ENCODE peak calls at places on chromosomes 7 and 10, in eight cellular contexts. K is PC-9, V is colonic mucosa, B is upper lobe of right lung, A is spleen, I is upper lobe of left lung, H is RWPE2, Z is fibroblast of lung. F is an unnamed sample.

GRCh38 chr7:134737561-134738353 is 41.7 kb upstream of the CALD1 start:
- DNase-seq in B (no peak), Z (peak; percentile 98), K (no peak), A (no peak), H (no peak), V (no peak), I (no peak), F (no peak)

GRCh38 chr10:78255796-78256638 is 222.4 kb downstream of the RPS24 start:
- DNase-seq in V (peak; percentile 21), B (no peak), Z (peak; percentile 99), K (peak; percentile 76), A (no peak), H (peak; percentile 72), I (no peak), F (no peak)

GRCh38 chr10:86363184-86363832 is 3.3 kb downstream of the GRID1 start:
- DNase-seq in I (peak; percentile 94), V (no peak), H (peak; percentile 43), Z (no peak), A (peak; percentile 75), B (peak; percentile 85), K (peak; percentile 46), F (peak; percentile 80)

GRCh38 chr7:28996836-28997235 is 38.7 kb upstream of the TRIL start:
- DNase-seq in H (no peak), B (no peak), K (no peak), A (no peak), Z (peak; percentile 88), V (no peak), I (no peak), F (no peak)

GRCh38 chr10:118667732-118668131 is 72.3 kb upstream of the PRLHR start:
- DNase-seq in B (no peak), I (no peak), Z (no peak), A (no peak), H (no peak), V (no peak), K (no peak), F (no peak)

GRCh38 chr7:130951976-130952313 is 217.9 kb upstream of the KLF14 start:
- DNase-seq in H (no peak), V (no peak), B (no peak), K (no peak), I (no peak), A (no peak), Z (no peak), F (no peak)

GRCh38 chr7:156772725-156773124 is 120.3 kb downstream of the LMBR1 start:
- DNase-seq in Z (no peak), K (no peak), B (no peak), I (no peak), A (no peak), H (no peak), V (no peak), F (no peak)

GRCh38 chr7:155961241-155962190 is 149.3 kb upstream of the SHH start:
- DNase-seq in Z (peak; percentile 98), H (no peak), I (peak; percentile 73), K (peak; percentile 67), V (no peak), A (no peak), B (peak; percentile 85), F (peak; percentile 94)

GRCh38 chr7:135259702-135260101 is 26.1 kb downstream of the STRA8 start:
- DNase-seq in A (no peak), H (no peak), K (no peak), I (no peak), B (no peak), V (no peak), Z (no peak), F (no peak)

GRCh38 chr10:72487116-72487515 is 132.4 kb upstream of the DNAJB12 start:
- DNase-seq in H (no peak), A (no peak), Z (peak; percentile 5), K (no peak), I (no peak), V (no peak), B (no peak), F (no peak)

GRCh38 chr7:115004121-115004520 is 82.2 kb downstream of the MDFIC start:
- DNase-seq in K (no peak), H (no peak), I (no peak), A (no peak), B (no peak), V (no peak), Z (no peak), F (no peak)

GRCh38 chr10:132578287-132578951 is 40.8 kb downstream of the INPP5A start:
- DNase-seq in V (no peak), A (no peak), Z (no peak), I (peak; percentile 56), B (no peak), K (no peak), H (no peak), F (no peak)

GRCh38 chr10:132580617-132581016 is 43.0 kb downstream of the INPP5A start:
- DNase-seq in A (no peak), Z (no peak), I (no peak), V (no peak), H (no peak), K (no peak), B (no peak), F (no peak)

GRCh38 chr10:132582795-132583194 is 45.2 kb downstream of the INPP5A start:
- DNase-seq in I (no peak), K (no peak), B (no peak), Z (no peak), A (no peak), V (no peak), H (no peak), F (no peak)

GRCh38 chr10:132579027-132579859 is 41.7 kb downstream of the INPP5A start:
- DNase-seq in I (peak; percentile 76), B (no peak), A (no peak), H (no peak), K (no peak), Z (no peak), V (no peak), F (no peak)

DNA sequence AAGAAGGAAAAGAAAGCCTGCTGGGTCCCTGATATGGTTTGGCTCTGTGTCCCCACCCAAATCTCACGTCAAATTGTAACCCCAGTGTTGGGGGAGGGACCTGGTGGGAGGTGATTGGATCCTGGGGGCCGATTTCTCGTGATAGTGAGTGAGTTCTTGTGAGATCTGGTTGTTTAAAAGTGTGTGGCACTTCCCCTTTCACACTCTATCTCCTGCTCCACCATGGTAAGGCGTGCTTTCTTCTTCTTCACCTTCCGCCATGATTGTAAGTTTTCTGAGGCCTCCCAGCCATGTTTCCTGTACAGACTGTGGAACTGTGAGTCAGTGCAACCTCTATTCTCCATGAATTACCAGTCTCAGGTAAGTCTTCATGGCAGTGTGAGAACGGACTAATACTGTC is 42.6 kb downstream of the INPP5A start:
- DNase-seq in Z (no peak), K (no peak), B (no peak), H (no peak), I (no peak), A (no peak), V (no peak), F (no peak)
- TF ChIP-seq CTCF in Z (no peak), K (no peak), B (no peak), H (no peak), I (no peak), A (no peak), V (no peak), F (no peak)

GRCh38 chr10:3068968-3069737 is 1.8 kb downstream of the PFKP start:
- DNase-seq in K (no peak), B (no peak), Z (peak; percentile 30), V (peak; percentile 38), A (no peak), I (peak; percentile 89), H (no peak), F (no peak)

GRCh38 chr10:3067859-3068179 is 471 bp downstream of the PFKP start:
- DNase-seq in K (no peak), A (no peak), Z (no peak), V (peak; percentile 29), B (no peak), I (peak; percentile 82), H (no peak), F (peak; percentile 81)

GRCh38 chr10:3067045-3067858 is at the start of gene PFKP:
- DNase-seq in I (peak; percentile 91), K (peak; percentile 62), V (peak; percentile 72), Z (peak; percentile 23), A (peak; percentile 88), B (no peak), H (no peak), F (peak; percentile 87)

GRCh38 chr10:3069876-3070275 is 2.5 kb downstream of the PFKP start:
- DNase-seq in A (no peak), Z (no peak), V (no peak), K (no peak), I (no peak), B (no peak), H (no peak), F (no peak)

GRCh38 chr10:3068201-3068967 is 1.0 kb downstream of the PFKP start:
- DNase-seq in K (peak; percentile 38), Z (peak; percentile 63), I (peak; percentile 94), B (peak; percentile 82), H (no peak), A (peak; percentile 86), V (peak; percentile 62), F (peak; percentile 86)
- H3K4me1 ChIP-seq in K (peaks cover 21% of the 10 kb centered on the region), Z (peaks cover 12% of the 10 kb centered on the region), I (peaks cover 20% of the 10 kb centered on the region), B (no peaks in the 10 kb centered on the region), H (peaks cover 34% of the 10 kb centered on the region), A (peaks cover 5% of the 10 kb centered on the region), V (no peaks in the 10 kb centered on the region), F (peaks cover 6% of the 10 kb centered on the region)

GRCh38 chr7:45863715-45864114 is 9.2 kb downstream of the CCDC201 start:
- DNase-seq in B (no peak), A (no peak), I (no peak), Z (no peak), K (no peak), V (no peak), H (no peak), F (no peak)
- TF ChIP-seq CTCF in B (no peak), A (no peak), I (no peak), Z (peak; percentile 5), K (peak; percentile 44), V (no peak), H (no peak), F (no peak)

GRCh38 chr7:152336754-152337368 is 98.9 kb downstream of the KMT2C start:
- DNase-seq in H (no peak), I (no peak), Z (peak; percentile 45), V (peak; percentile 49), K (no peak), B (no peak), A (no peak), F (no peak)

GRCh38 chr7:152335900-152336571 is 99.8 kb downstream of the KMT2C start:
- DNase-seq in V (no peak), K (no peak), H (no peak), I (no peak), Z (no peak), B (no peak), A (no peak), F (no peak)

GRCh38 chr7:152330827-152331226 is 105.0 kb downstream of the KMT2C start:
- DNase-seq in H (no peak), K (no peak), B (no peak), V (no peak), Z (no peak), I (no peak), A (no peak), F (no peak)

GRCh38 chr7:152329469-152329868 is 106.3 kb downstream of the KMT2C start:
- DNase-seq in B (no peak), V (no peak), A (no peak), Z (no peak), I (no peak), K (no peak), H (no peak), F (no peak)

DNA sequence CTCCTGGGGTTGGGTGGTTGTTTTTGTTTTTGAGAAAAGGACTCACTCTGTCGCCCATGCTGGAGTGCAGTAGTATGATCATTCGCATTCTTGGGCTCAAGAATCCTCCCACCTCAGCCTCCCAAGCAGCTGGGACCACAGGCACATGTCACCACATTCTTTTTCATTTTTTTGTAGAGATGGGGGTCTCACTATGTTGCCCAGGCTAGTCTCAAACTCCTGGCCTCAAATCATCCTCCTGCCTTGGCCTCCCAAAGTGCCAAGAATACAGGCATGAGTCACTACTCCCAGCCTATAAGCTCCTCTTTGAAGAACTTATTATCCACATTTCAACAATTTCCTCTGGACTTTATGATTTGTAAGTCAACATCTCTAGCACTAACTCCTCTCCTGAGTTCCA is 102.7 kb downstream of the KMT2C start:
- DNase-seq in A (no peak), H (no peak), B (no peak), V (no peak), K (no peak), Z (no peak), I (no peak), F (no peak)
- H3K4me1 ChIP-seq in A (peaks cover 26% of the 10 kb centered on the region), H (no peaks in the 10 kb centered on the region), B (peaks cover 29% of the 10 kb centered on the region), V (no peaks in the 10 kb centered on the region), K (no peaks in the 10 kb centered on the region), Z (no peaks in the 10 kb centered on the region), I (peaks cover 21% of the 10 kb centered on the region), F (peaks cover 7% of the 10 kb centered on the region)